ENCODE peak calls at places on chromosomes 12 and 14, in four cellular contexts. F is NCI-H460, D is RCC 7860, C is GM10248. P is an unnamed sample.

GRCh38 chr12:69641546-69641945 is 30.8 kb upstream of the LRRC10 start:
- DNase-seq in F (no peak), C (no peak), D (no peak), P (no peak)

GRCh38 chr12:59719701-59720100 is 123.9 kb downstream of the SLC16A7 start:
- DNase-seq in F (no peak), D (no peak), C (no peak), P (no peak)

GRCh38 chr12:46578190-46578982 is 205.8 kb upstream of the SLC38A2 start:
- DNase-seq in F (no peak), C (no peak), D (no peak), P (no peak)

GRCh38 chr14:104550849-104551728 is 28.5 kb upstream of the C14orf180 start:
- DNase-seq in C (no peak), D (no peak), F (no peak), P (no peak)

GRCh38 chr14:93133476-93133875 is 17.8 kb upstream of the ITPK1 start:
- DNase-seq in D (no peak), F (no peak), C (no peak), P (no peak)

GRCh38 chr12:105831372-105831771 is 307.4 kb downstream of the NUAK1 start:
- DNase-seq in F (no peak), C (no peak), D (no peak), P (no peak)

GRCh38 chr14:77303417-77304156 is 17.1 kb downstream of the POMT2 start:
- DNase-seq in D (peak; percentile 74), C (no peak), F (peak; percentile 88), P (peak; percentile 83)

GRCh38 chr12:93387780-93388179 is 10.1 kb downstream of the NUDT4 start:
- DNase-seq in D (peak; percentile 53), F (no peak), C (no peak), P (no peak)

GRCh38 chr14:100031506-100032281 is 33.5 kb upstream of the EVL start:
- DNase-seq in F (peak; percentile 93), C (no peak), D (peak; percentile 93), P (peak; percentile 83)

GRCh38 chr12:122368361-122369073 is 54.0 kb downstream of the CLIP1 start:
- DNase-seq in F (peak; percentile 20), C (no peak), D (no peak), P (peak; percentile 84)

GRCh38 chr12:11967356-11968040 is 103.2 kb upstream of the BCL2L14 start:
- DNase-seq in C (no peak), F (no peak), D (no peak), P (no peak)

GRCh38 chr14:47149326-47149725 is 497.7 kb upstream of the RPL10L start:
- DNase-seq in F (no peak), C (no peak), D (peak; percentile 50), P (no peak)

GRCh38 chr14:39807271-39807670 is 375.0 kb upstream of the FBXO33 start:
- DNase-seq in D (no peak), C (no peak), F (no peak), P (no peak)

GRCh38 chr12:46261658-46262057 is 7.2 kb downstream of the SLC38A1 start:
- DNase-seq in C (no peak), D (no peak), F (no peak), P (no peak)

GRCh38 chr14:105894978-105895881 is 368.8 kb downstream of the TMEM121 start:
- DNase-seq in C (no peak), D (no peak), F (no peak), P (no peak)

GRCh38 chr12:2904260-2904659 is 13.6 kb downstream of the TULP3 start:
- DNase-seq in C (no peak), F (no peak), D (peak; percentile 69), P (peak; percentile 86)

GRCh38 chr12:1642513-1642912 is 13.5 kb downstream of the WNT5B start:
- DNase-seq in D (no peak), C (no peak), F (no peak), P (no peak)

GRCh38 chr12:4909397-4909733 is 340 bp upstream of the KCNA1 start:
- DNase-seq in C (peak; percentile 20), F (no peak), D (no peak), P (no peak)

GRCh38 chr12:52347546-52348510 is 19.5 kb downstream of the KRT85 start:
- DNase-seq in F (no peak), C (no peak), D (no peak), P (no peak)

GRCh38 chr12:116245189-116245588 is 32.3 kb downstream of the MED13L start:
- DNase-seq in D (no peak), C (no peak), F (no peak), P (no peak)

GRCh38 chr12:539540-540310 is 80.0 kb downstream of the B4GALNT3 start:
- DNase-seq in C (no peak), F (no peak), D (no peak), P (no peak)

GRCh38 chr12:53713516-53713915 is 13.7 kb downstream of the CALCOCO1 start:
- DNase-seq in D (no peak), C (no peak), F (no peak), P (no peak)

GRCh38 chr12:56151672-56152131 is 685 bp upstream of the MYL6B start:
- DNase-seq in D (peak; percentile 44), C (peak; percentile 54), F (peak; percentile 49), P (peak; percentile 77)

GRCh38 chr14:32809255-32809654 is 129.4 kb upstream of the NPAS3 start:
- DNase-seq in F (no peak), D (no peak), C (no peak), P (no peak)

GRCh38 chr12:5708371-5708770 is 236.7 kb downstream of the ANO2 start:
- DNase-seq in D (no peak), C (no peak), F (no peak), P (no peak)

GRCh38 chr14:38042356-38042755 is 165.3 kb upstream of the SSTR1 start:
- DNase-seq in F (no peak), D (peak; percentile 62), C (no peak), P (peak; percentile 69)

GRCh38 chr12:65609359-65609771 is 214.9 kb upstream of the HMGA2 start:
- DNase-seq in F (no peak), C (no peak), D (no peak), P (peak; percentile 67)

P was measured in Caki2.